ENCODE peak calls at places on chromosomes 12 and 14, in five cellular contexts. One of them, this sample, is unnamed.

GRCh38 chr12:30972035-30972434 is 45.5 kb downstream of the TSPAN11 start:
- DNase-seq in HepG2: no peak
- DNase-seq in HCT116: no peak
- DNase-seq in K562: no peak
- DNase-seq in SK-N-SH: no peak
- DNase-seq in this sample: no peak

GRCh38 chr14:105943973-105944602 is 417.7 kb downstream of the TMEM121 start:
- DNase-seq in HCT116: no peak
- DNase-seq in K562: no peak
- DNase-seq in HepG2: peak
- DNase-seq in SK-N-SH: no peak
- DNase-seq in this sample: no peak

GRCh38 chr12:34294137-34294536 is 271.8 kb downstream of the ALG10 start:
- DNase-seq in HCT116: no peak
- DNase-seq in SK-N-SH: no peak
- DNase-seq in HepG2: no peak
- DNase-seq in K562: no peak
- DNase-seq in this sample: no peak

GRCh38 chr14:78902010-78902623 is 731.9 kb downstream of the NRXN3 start:
- DNase-seq in K562: peak
- DNase-seq in HCT116: no peak
- DNase-seq in SK-N-SH: peak
- DNase-seq in HepG2: peak
- DNase-seq in this sample: no peak

GRCh38 chr12:94618995-94619695 is 31.2 kb downstream of the TMCC3 start:
- DNase-seq in HepG2: no peak
- DNase-seq in K562: no peak
- DNase-seq in HCT116: peak
- DNase-seq in SK-N-SH: no peak
- DNase-seq in this sample: no peak

GRCh38 chr12:77560714-77561113 is 270.0 kb upstream of the NAV3 start:
- DNase-seq in HepG2: peak
- DNase-seq in K562: no peak
- DNase-seq in HCT116: no peak
- DNase-seq in SK-N-SH: no peak
- DNase-seq in this sample: no peak

GRCh38 chr12:32139064-32139421 is 32.4 kb downstream of the BICD1 start:
- DNase-seq in HCT116: no peak
- DNase-seq in K562: no peak
- DNase-seq in HepG2: no peak
- DNase-seq in SK-N-SH: no peak
- DNase-seq in this sample: peak

GRCh38 chr12:70719672-70720420 is 82.6 kb upstream of the PTPRB start:
- DNase-seq in HCT116: no peak
- DNase-seq in K562: peak
- DNase-seq in HepG2: peak
- DNase-seq in SK-N-SH: peak
- DNase-seq in this sample: no peak

GRCh38 chr14:39266589-39266870 is 32.8 kb downstream of the MIA2 start:
- DNase-seq in HCT116: no peak
- DNase-seq in K562: peak
- DNase-seq in SK-N-SH: no peak
- DNase-seq in HepG2: peak
- DNase-seq in this sample: no peak

GRCh38 chr14:103736546-103737431 is 21.2 kb downstream of the ZFYVE21 start:
- DNase-seq in SK-N-SH: no peak
- DNase-seq in HepG2: no peak
- DNase-seq in K562: no peak
- DNase-seq in HCT116: no peak
- DNase-seq in this sample: no peak

GRCh38 chr12:111155020-111155419 is 213.9 kb downstream of the PHETA1 start:
- DNase-seq in SK-N-SH: no peak
- DNase-seq in K562: no peak
- DNase-seq in HCT116: no peak
- DNase-seq in HepG2: no peak
- DNase-seq in this sample: no peak

GRCh38 chr12:15216036-15216889 is 5.0 kb downstream of the RERG start:
- DNase-seq in K562: no peak
- DNase-seq in HepG2: no peak
- DNase-seq in HCT116: no peak
- DNase-seq in SK-N-SH: no peak
- DNase-seq in this sample: no peak

GRCh38 chr12:42609605-42610004 is 20.1 kb upstream of the PRICKLE1 start:
- DNase-seq in HepG2: no peak
- DNase-seq in K562: no peak
- DNase-seq in HCT116: no peak
- DNase-seq in SK-N-SH: no peak
- DNase-seq in this sample: no peak

GRCh38 chr14:60973070-60973469 is 7.8 kb downstream of the TRMT5 start:
- DNase-seq in HepG2: no peak
- DNase-seq in K562: no peak
- DNase-seq in HCT116: no peak
- DNase-seq in SK-N-SH: no peak
- DNase-seq in this sample: no peak

GRCh38 chr14:33709711-33710110 is 241.2 kb downstream of the EGLN3 start:
- DNase-seq in HepG2: no peak
- DNase-seq in SK-N-SH: no peak
- DNase-seq in HCT116: no peak
- DNase-seq in K562: no peak
- DNase-seq in this sample: no peak

GRCh38 chr14:55333785-55334485 is 62.7 kb downstream of the FBXO34 start:
- DNase-seq in HCT116: no peak
- DNase-seq in HepG2: no peak
- DNase-seq in K562: no peak
- DNase-seq in SK-N-SH: no peak
- DNase-seq in this sample: no peak

GRCh38 chr14:71753126-71753830 is 179.0 kb upstream of the RGS6 start:
- DNase-seq in HCT116: peak
- DNase-seq in HepG2: peak
- DNase-seq in SK-N-SH: peak
- DNase-seq in K562: peak
- DNase-seq in this sample: peak

GRCh38 chr14:75252254-75252837 is 26.3 kb upstream of the FOS start:
- DNase-seq in SK-N-SH: no peak
- DNase-seq in HCT116: no peak
- DNase-seq in HepG2: no peak
- DNase-seq in K562: no peak
- DNase-seq in this sample: no peak

GRCh38 chr12:58288191-58288590 is 346.8 kb downstream of the ATP23 start:
- DNase-seq in K562: no peak
- DNase-seq in SK-N-SH: peak
- DNase-seq in HepG2: no peak
- DNase-seq in HCT116: no peak
- DNase-seq in this sample: no peak

GRCh38 chr14:105157872-105158271 is 10.7 kb downstream of the JAG2 start:
- DNase-seq in SK-N-SH: no peak
- DNase-seq in K562: no peak
- DNase-seq in HCT116: no peak
- DNase-seq in HepG2: no peak
- DNase-seq in this sample: no peak

GRCh38 chr12:70645494-70646317 is 8.5 kb upstream of the PTPRB start:
- DNase-seq in HCT116: peak
- DNase-seq in HepG2: peak
- DNase-seq in K562: peak
- DNase-seq in SK-N-SH: no peak
- DNase-seq in this sample: no peak

GRCh38 chr12:8860165-8860961 is 37.9 kb downstream of the A2ML1 start:
- DNase-seq in K562: peak
- DNase-seq in HepG2: peak
- DNase-seq in HCT116: peak
- DNase-seq in SK-N-SH: peak
- DNase-seq in this sample: no peak

GRCh38 chr12:31119531-31120211 is 46.0 kb downstream of the DDX11 start:
- DNase-seq in SK-N-SH: peak
- DNase-seq in HepG2: no peak
- DNase-seq in K562: no peak
- DNase-seq in HCT116: no peak
- DNase-seq in this sample: no peak

GRCh38 chr12:85804663-85805062 is 31.5 kb downstream of the RASSF9 start:
- DNase-seq in HepG2: no peak
- DNase-seq in HCT116: no peak
- DNase-seq in SK-N-SH: no peak
- DNase-seq in K562: no peak
- DNase-seq in this sample: no peak

GRCh38 chr14:87261621-87262020 is 731.4 kb downstream of the GALC start:
- DNase-seq in HCT116: no peak
- DNase-seq in K562: no peak
- DNase-seq in SK-N-SH: no peak
- DNase-seq in HepG2: no peak
- DNase-seq in this sample: no peak

GRCh38 chr14:105582639-105583038 is 56.3 kb downstream of the TMEM121 start:
- DNase-seq in HepG2: peak
- DNase-seq in K562: no peak
- DNase-seq in HCT116: no peak
- DNase-seq in SK-N-SH: no peak
- DNase-seq in this sample: no peak

GRCh38 chr12:51538599-51538998 is 52.4 kb upstream of the SCN8A start:
- DNase-seq in HCT116: no peak
- DNase-seq in HepG2: no peak
- DNase-seq in K562: no peak
- DNase-seq in SK-N-SH: no peak
- DNase-seq in this sample: no peak

GRCh38 chr14:22890416-22890815 is 7.4 kb downstream of the REM2 start:
- DNase-seq in SK-N-SH: no peak
- DNase-seq in HepG2: no peak
- DNase-seq in HCT116: no peak
- DNase-seq in K562: no peak
- DNase-seq in this sample: no peak

GRCh38 chr12:12467701-12468218 is 94.9 kb downstream of the DUSP16 start:
- DNase-seq in HepG2: no peak
- DNase-seq in SK-N-SH: no peak
- DNase-seq in K562: no peak
- DNase-seq in HCT116: no peak
- DNase-seq in this sample: no peak

GRCh38 chr12:131537267-131537920 is 173.5 kb upstream of the SFSWAP start:
- DNase-seq in K562: no peak
- DNase-seq in SK-N-SH: no peak
- DNase-seq in HCT116: no peak
- DNase-seq in HepG2: no peak
- DNase-seq in this sample: no peak

GRCh38 chr12:27843714-27844245 is 63.7 kb upstream of the MANSC4 start:
- DNase-seq in HepG2: peak
- DNase-seq in SK-N-SH: no peak
- DNase-seq in HCT116: no peak
- DNase-seq in K562: peak
- DNase-seq in this sample: no peak

GRCh38 chr14:20662968-20663731 is 21.2 kb upstream of the RNASE4 start:
- DNase-seq in HepG2: peak
- DNase-seq in HCT116: peak
- DNase-seq in K562: peak
- DNase-seq in SK-N-SH: no peak
- DNase-seq in this sample: peak

GRCh38 chr14:57749267-57749666 is 116.6 kb downstream of the SLC35F4 start:
- DNase-seq in SK-N-SH: no peak
- DNase-seq in HCT116: no peak
- DNase-seq in K562: no peak
- DNase-seq in HepG2: no peak
- DNase-seq in this sample: no peak

GRCh38 chr12:72011374-72011773 is 72.7 kb downstream of the TPH2 start:
- DNase-seq in K562: no peak
- DNase-seq in HCT116: no peak
- DNase-seq in HepG2: no peak
- DNase-seq in SK-N-SH: no peak
- DNase-seq in this sample: no peak
- TF ChIP-seq RAD21 in K562: no peak
- TF ChIP-seq RAD21 in HCT116: no peak
- TF ChIP-seq RAD21 in HepG2: no peak
- TF ChIP-seq RAD21 in SK-N-SH: no peak
- TF ChIP-seq RAD21 in this sample: no peak

DNA sequence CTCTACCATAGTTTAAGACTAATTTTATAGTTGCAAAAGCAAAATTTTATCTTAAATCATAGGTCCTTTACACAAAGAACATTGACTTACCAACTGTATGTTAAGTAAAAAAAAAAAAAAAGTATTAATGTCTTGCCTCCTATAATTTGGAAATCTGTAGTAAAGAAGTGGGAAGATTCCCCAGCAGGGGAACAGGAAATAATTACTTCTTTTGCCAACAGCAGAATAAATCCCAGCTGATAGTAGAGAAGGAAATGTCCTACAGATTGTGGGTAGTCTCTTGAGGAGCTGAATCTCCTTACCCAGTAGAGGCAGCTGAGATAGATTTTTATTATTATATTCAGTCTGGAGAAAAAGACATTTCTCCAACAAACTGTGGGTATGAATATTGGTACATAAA is 193.7 kb downstream of the SLC6A15 start:
- DNase-seq in K562: no peak
- DNase-seq in HCT116: no peak
- DNase-seq in HepG2: no peak
- DNase-seq in SK-N-SH: no peak
- DNase-seq in this sample: no peak
- TF ChIP-seq POLR2AphosphoS5 in K562: no peak
- TF ChIP-seq POLR2AphosphoS5 in HCT116: no peak
- TF ChIP-seq POLR2AphosphoS5 in HepG2: no peak
- TF ChIP-seq POLR2AphosphoS5 in SK-N-SH: no peak
- TF ChIP-seq POLR2AphosphoS5 in this sample: no peak

GRCh38 chr14:93957751-93958566 is 18.4 kb downstream of the ASB2 start:
- DNase-seq in SK-N-SH: no peak
- DNase-seq in HCT116: no peak
- DNase-seq in HepG2: no peak
- DNase-seq in K562: no peak
- DNase-seq in this sample: no peak
- TF ChIP-seq RAD21 in SK-N-SH: no peak
- TF ChIP-seq RAD21 in HCT116: no peak
- TF ChIP-seq RAD21 in HepG2: no peak
- TF ChIP-seq RAD21 in K562: no peak
- TF ChIP-seq RAD21 in this sample: no peak

GRCh38 chr14:67727361-67727760 is 25.7 kb downstream of the RDH12 start:
- DNase-seq in HepG2: no peak
- DNase-seq in K562: no peak
- DNase-seq in SK-N-SH: no peak
- DNase-seq in HCT116: no peak
- DNase-seq in this sample: no peak

GRCh38 chr14:67725171-67725570 is 23.5 kb downstream of the RDH12 start:
- DNase-seq in HepG2: no peak
- DNase-seq in SK-N-SH: no peak
- DNase-seq in K562: no peak
- DNase-seq in HCT116: no peak
- DNase-seq in this sample: no peak

GRCh38 chr14:67729072-67729561 is 27.4 kb downstream of the RDH12 start:
- DNase-seq in K562: no peak
- DNase-seq in HepG2: peak
- DNase-seq in SK-N-SH: no peak
- DNase-seq in HCT116: no peak
- DNase-seq in this sample: no peak

GRCh38 chr14:67733609-67734008 is 31.9 kb downstream of the RDH12 start:
- DNase-seq in HepG2: no peak
- DNase-seq in K562: no peak
- DNase-seq in SK-N-SH: no peak
- DNase-seq in HCT116: no peak
- DNase-seq in this sample: no peak

DNA sequence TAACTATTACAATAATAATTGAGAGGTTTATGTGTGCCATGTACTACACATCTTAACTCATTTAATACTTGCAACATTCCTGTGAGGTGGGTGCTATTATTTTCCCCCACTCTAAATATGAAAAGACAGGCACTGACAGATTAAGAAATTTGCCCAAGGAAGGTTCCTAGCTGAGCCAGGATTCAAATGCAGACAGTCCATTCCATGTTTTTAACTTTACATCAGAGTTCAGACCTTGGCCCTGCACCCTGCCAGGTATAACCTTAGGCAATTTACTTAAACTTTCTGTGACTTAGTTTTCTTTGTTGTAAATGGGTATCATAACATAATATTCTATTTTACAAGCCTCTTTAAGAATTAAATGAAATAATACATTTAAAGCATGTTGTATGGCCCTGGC is 26.6 kb downstream of the RDH12 start:
- DNase-seq in HCT116: no peak
- DNase-seq in SK-N-SH: no peak
- DNase-seq in HepG2: no peak
- DNase-seq in K562: no peak
- DNase-seq in this sample: no peak
- TF ChIP-seq POLR2AphosphoS5 in HCT116: no peak
- TF ChIP-seq POLR2AphosphoS5 in SK-N-SH: no peak
- TF ChIP-seq POLR2AphosphoS5 in HepG2: no peak
- TF ChIP-seq POLR2AphosphoS5 in K562: no peak
- TF ChIP-seq POLR2AphosphoS5 in this sample: no peak

This sample was measured in GM12878.